ENCODE peak calls at places on chromosomes 2 and 18, in five cellular contexts. One of them, this sample, is unnamed.

GRCh38 chr2:217980036-217980435 is 22.8 kb downstream of the TNS1 start:
- DNase-seq in neural crest cell: no peak
- DNase-seq in K562: no peak
- DNase-seq in thoracic aorta: no peak
- DNase-seq in fibroblast of mammary gland: peak; percentile 49
- DNase-seq in this sample: no peak

GRCh38 chr2:189821953-189822748 is 37.9 kb downstream of the PMS1 start:
- DNase-seq in neural crest cell: no peak
- DNase-seq in K562: no peak
- DNase-seq in thoracic aorta: no peak
- DNase-seq in fibroblast of mammary gland: peak; percentile 61
- DNase-seq in this sample: no peak

GRCh38 chr2:12552092-12552491 is 164.6 kb upstream of the TRIB2 start:
- DNase-seq in neural crest cell: no peak
- DNase-seq in K562: no peak
- DNase-seq in thoracic aorta: no peak
- DNase-seq in fibroblast of mammary gland: no peak
- DNase-seq in this sample: no peak

GRCh38 chr2:75828826-75829225 is 118.1 kb upstream of the GCFC2 start:
- DNase-seq in neural crest cell: no peak
- DNase-seq in K562: no peak
- DNase-seq in thoracic aorta: no peak
- DNase-seq in fibroblast of mammary gland: no peak
- DNase-seq in this sample: no peak

GRCh38 chr2:88585969-88586368 is 41.3 kb downstream of the EIF2AK3 start:
- DNase-seq in neural crest cell: no peak
- DNase-seq in K562: no peak
- DNase-seq in thoracic aorta: no peak
- DNase-seq in fibroblast of mammary gland: no peak
- DNase-seq in this sample: no peak

GRCh38 chr2:169225906-169226305 is 136.4 kb downstream of the LRP2 start:
- DNase-seq in neural crest cell: no peak
- DNase-seq in K562: no peak
- DNase-seq in thoracic aorta: no peak
- DNase-seq in fibroblast of mammary gland: no peak
- DNase-seq in this sample: no peak

GRCh38 chr18:3870914-3871313 is 420.9 kb downstream of the TGIF1 start:
- DNase-seq in neural crest cell: no peak
- DNase-seq in K562: no peak
- DNase-seq in thoracic aorta: no peak
- DNase-seq in fibroblast of mammary gland: no peak
- DNase-seq in this sample: no peak

GRCh38 chr18:10834128-10834815 is 308.4 kb downstream of the NAPG start:
- DNase-seq in neural crest cell: no peak
- DNase-seq in K562: no peak
- DNase-seq in thoracic aorta: no peak
- DNase-seq in fibroblast of mammary gland: no peak
- DNase-seq in this sample: no peak

GRCh38 chr18:9878095-9878494 is 7.7 kb upstream of the TXNDC2 start:
- DNase-seq in neural crest cell: no peak
- DNase-seq in K562: no peak
- DNase-seq in thoracic aorta: no peak
- DNase-seq in fibroblast of mammary gland: no peak
- DNase-seq in this sample: no peak

GRCh38 chr2:79935771-79936657 is 368.5 kb downstream of the LRRTM1 start:
- DNase-seq in neural crest cell: peak; percentile 47
- DNase-seq in K562: peak; percentile 64
- DNase-seq in thoracic aorta: no peak
- DNase-seq in fibroblast of mammary gland: peak; percentile 70
- DNase-seq in this sample: no peak

GRCh38 chr2:238688197-238689153 is 159.4 kb upstream of the TWIST2 start:
- DNase-seq in neural crest cell: no peak
- DNase-seq in K562: no peak
- DNase-seq in thoracic aorta: no peak
- DNase-seq in fibroblast of mammary gland: peak; percentile 94
- DNase-seq in this sample: no peak

GRCh38 chr2:126698991-126699390 is 43.0 kb downstream of the GYPC start:
- DNase-seq in neural crest cell: no peak
- DNase-seq in K562: no peak
- DNase-seq in thoracic aorta: no peak
- DNase-seq in fibroblast of mammary gland: no peak
- DNase-seq in this sample: no peak

GRCh38 chr2:67436221-67436620 is 39.1 kb downstream of the ETAA1 start:
- DNase-seq in neural crest cell: no peak
- DNase-seq in K562: no peak
- DNase-seq in thoracic aorta: no peak
- DNase-seq in fibroblast of mammary gland: no peak
- DNase-seq in this sample: no peak

GRCh38 chr18:1585881-1586488 is 681.3 kb downstream of the ADCYAP1 start:
- DNase-seq in neural crest cell: peak; percentile 1
- DNase-seq in K562: peak; percentile 43
- DNase-seq in thoracic aorta: no peak
- DNase-seq in fibroblast of mammary gland: peak; percentile 27
- DNase-seq in this sample: no peak

GRCh38 chr18:49189772-49190171 is 239.0 kb upstream of the SMAD7 start:
- DNase-seq in neural crest cell: no peak
- DNase-seq in K562: no peak
- DNase-seq in thoracic aorta: no peak
- DNase-seq in fibroblast of mammary gland: no peak
- DNase-seq in this sample: no peak

GRCh38 chr2:144501118-144501517 is 18.8 kb downstream of the ZEB2 start:
- DNase-seq in neural crest cell: no peak
- DNase-seq in K562: no peak
- DNase-seq in thoracic aorta: no peak
- DNase-seq in fibroblast of mammary gland: peak; percentile 61
- DNase-seq in this sample: no peak

GRCh38 chr2:201275991-201276390 is 15.7 kb downstream of the CASP8 start:
- DNase-seq in neural crest cell: no peak
- DNase-seq in K562: no peak
- DNase-seq in thoracic aorta: no peak
- DNase-seq in fibroblast of mammary gland: no peak
- DNase-seq in this sample: no peak
- TF ChIP-seq CTCF in neural crest cell: no peak
- TF ChIP-seq CTCF in K562: no peak
- TF ChIP-seq CTCF in thoracic aorta: no peak
- TF ChIP-seq CTCF in fibroblast of mammary gland: no peak
- TF ChIP-seq CTCF in this sample: no peak

GRCh38 chr2:16226942-16227664 is 286.8 kb downstream of the MYCN start:
- DNase-seq in neural crest cell: no peak
- DNase-seq in K562: no peak
- DNase-seq in thoracic aorta: no peak
- DNase-seq in fibroblast of mammary gland: no peak
- DNase-seq in this sample: no peak

GRCh38 chr2:16225071-16225470 is 284.7 kb downstream of the MYCN start:
- DNase-seq in neural crest cell: no peak
- DNase-seq in K562: no peak
- DNase-seq in thoracic aorta: no peak
- DNase-seq in fibroblast of mammary gland: no peak
- DNase-seq in this sample: no peak

GRCh38 chr2:16226381-16226780 is 286.0 kb downstream of the MYCN start:
- DNase-seq in neural crest cell: no peak
- DNase-seq in K562: no peak
- DNase-seq in thoracic aorta: no peak
- DNase-seq in fibroblast of mammary gland: no peak
- DNase-seq in this sample: no peak

GRCh38 chr2:16224298-16225045 is 284.1 kb downstream of the MYCN start:
- DNase-seq in neural crest cell: no peak
- DNase-seq in K562: no peak
- DNase-seq in thoracic aorta: no peak
- DNase-seq in fibroblast of mammary gland: no peak
- DNase-seq in this sample: no peak

DNA sequence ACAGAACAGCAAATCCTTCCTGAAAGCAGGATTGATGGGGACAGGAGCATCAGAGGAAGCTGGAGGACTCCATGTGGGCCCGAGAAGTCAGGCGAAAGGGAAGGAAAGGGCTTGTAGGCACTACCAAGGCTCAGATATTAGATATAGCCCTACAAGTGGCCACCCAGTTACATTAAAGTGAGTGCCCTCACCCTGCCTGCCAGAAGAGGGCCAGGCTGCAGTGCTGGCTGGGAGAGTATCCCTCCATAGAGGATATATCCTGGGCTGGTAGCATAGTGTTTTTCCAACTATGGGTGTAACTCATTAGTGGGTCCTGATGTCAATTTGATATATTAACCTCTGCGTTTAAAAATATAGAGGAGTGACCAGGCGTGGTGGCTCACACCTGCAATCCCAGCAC is 285.2 kb downstream of the MYCN start:
- DNase-seq in neural crest cell: no peak
- DNase-seq in K562: no peak
- DNase-seq in thoracic aorta: no peak
- DNase-seq in fibroblast of mammary gland: no peak
- DNase-seq in this sample: no peak
- TF ChIP-seq CTCF in neural crest cell: no peak
- TF ChIP-seq CTCF in K562: no peak
- TF ChIP-seq CTCF in thoracic aorta: no peak
- TF ChIP-seq CTCF in fibroblast of mammary gland: no peak
- TF ChIP-seq CTCF in this sample: no peak

DNA sequence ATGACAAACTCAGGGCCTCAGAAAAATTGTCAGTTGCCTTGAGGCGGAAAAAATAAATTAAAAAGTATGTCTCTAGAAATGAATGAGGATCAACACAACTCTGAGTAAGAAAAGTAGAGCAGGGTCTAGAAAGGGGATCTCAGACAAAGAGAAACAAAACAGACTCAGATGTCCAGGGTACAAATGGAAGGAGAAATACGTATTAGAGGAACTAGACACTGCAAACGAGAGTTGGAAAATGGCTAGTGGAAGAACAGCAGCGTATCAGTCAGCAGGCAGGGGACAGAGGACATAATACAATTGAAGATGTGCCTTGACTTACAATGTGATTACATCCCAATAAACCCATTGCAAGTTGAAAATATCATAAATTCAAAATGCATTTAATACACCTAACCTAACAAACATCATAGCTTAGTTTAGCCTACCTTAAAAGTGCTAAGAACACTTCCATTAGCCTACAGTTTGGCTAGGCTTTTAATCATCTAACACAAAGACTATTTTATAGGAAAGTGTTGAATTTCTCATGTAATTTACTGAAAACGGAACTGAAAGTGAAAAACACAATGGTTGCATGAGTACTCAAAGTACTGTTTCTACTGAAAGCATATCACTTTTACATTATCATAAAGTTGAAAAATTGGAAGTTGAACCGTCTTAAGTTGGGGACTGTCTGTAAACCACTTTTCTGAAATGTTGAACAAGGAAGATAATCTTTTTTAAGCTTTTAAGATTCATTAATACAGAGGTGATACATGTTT is 182.8 kb downstream of the NBAS start:
- DNase-seq in neural crest cell: no peak
- DNase-seq in K562: no peak
- DNase-seq in thoracic aorta: no peak
- DNase-seq in fibroblast of mammary gland: no peak
- DNase-seq in this sample: no peak
- TF ChIP-seq CTCF in neural crest cell: no peak
- TF ChIP-seq CTCF in K562: no peak
- TF ChIP-seq CTCF in thoracic aorta: no peak
- TF ChIP-seq CTCF in fibroblast of mammary gland: no peak
- TF ChIP-seq CTCF in this sample: no peak

GRCh38 chr2:96867756-96868554 is 1.9 kb downstream of the SEMA4C start:
- DNase-seq in neural crest cell: no peak
- DNase-seq in K562: no peak
- DNase-seq in thoracic aorta: no peak
- DNase-seq in fibroblast of mammary gland: no peak
- DNase-seq in this sample: no peak
- TF ChIP-seq CTCF in neural crest cell: no peak
- TF ChIP-seq CTCF in K562: no peak
- TF ChIP-seq CTCF in thoracic aorta: no peak
- TF ChIP-seq CTCF in fibroblast of mammary gland: no peak
- TF ChIP-seq CTCF in this sample: no peak

GRCh38 chr2:241844066-241844728 is 14.5 kb downstream of the PDCD1 start:
- DNase-seq in neural crest cell: peak; percentile 50
- DNase-seq in K562: peak; percentile 81
- DNase-seq in thoracic aorta: no peak
- DNase-seq in fibroblast of mammary gland: peak; percentile 23
- DNase-seq in this sample: peak; percentile 74
- TF ChIP-seq CTCF in neural crest cell: no peak
- TF ChIP-seq CTCF in K562: peak; percentile 17
- TF ChIP-seq CTCF in thoracic aorta: no peak
- TF ChIP-seq CTCF in fibroblast of mammary gland: no peak
- TF ChIP-seq CTCF in this sample: no peak

GRCh38 chr18:23077493-23078256 is 57.6 kb upstream of the CABLES1 start:
- DNase-seq in neural crest cell: no peak
- DNase-seq in K562: no peak
- DNase-seq in thoracic aorta: no peak
- DNase-seq in fibroblast of mammary gland: peak; percentile 7
- DNase-seq in this sample: no peak
- TF ChIP-seq CTCF in neural crest cell: no peak
- TF ChIP-seq CTCF in K562: peak; percentile 31
- TF ChIP-seq CTCF in thoracic aorta: no peak
- TF ChIP-seq CTCF in fibroblast of mammary gland: peak; percentile 13
- TF ChIP-seq CTCF in this sample: no peak

DNA sequence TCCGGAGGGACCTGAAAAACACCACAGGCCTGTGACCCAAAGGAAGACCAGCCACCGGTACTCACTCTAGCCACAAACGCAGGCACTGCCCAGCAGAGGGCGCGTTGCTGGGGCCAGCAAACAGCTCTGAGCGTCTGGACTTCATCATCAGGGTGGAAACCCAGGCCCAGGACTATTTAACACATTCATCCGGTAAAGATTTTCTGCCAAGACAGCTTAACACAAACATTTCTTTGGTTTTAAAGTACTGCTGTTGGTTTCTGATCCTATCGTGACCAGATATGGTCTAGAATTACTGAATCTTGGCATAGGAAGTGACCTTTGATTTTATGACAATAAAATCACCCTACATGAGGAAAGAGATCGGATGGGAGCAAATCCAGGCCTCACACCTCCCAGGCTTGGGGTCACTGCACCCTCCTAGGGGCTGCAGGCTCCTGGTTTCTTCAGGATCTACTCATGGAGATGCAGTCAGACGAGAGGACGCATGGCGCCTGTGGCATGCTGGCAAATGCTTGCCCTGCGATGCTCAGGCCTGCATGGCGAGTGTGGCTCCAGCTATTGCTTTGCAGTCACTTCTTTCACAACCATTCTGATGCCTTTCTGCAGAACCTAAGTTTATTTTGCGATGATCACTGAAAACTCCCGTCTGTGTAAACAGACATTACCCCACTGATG is 130.4 kb downstream of the COL4A4 start:
- DNase-seq in neural crest cell: peak; percentile 60
- DNase-seq in K562: peak; percentile 57
- DNase-seq in thoracic aorta: no peak
- DNase-seq in fibroblast of mammary gland: peak; percentile 41
- DNase-seq in this sample: no peak
- TF ChIP-seq CTCF in neural crest cell: peak; percentile 75
- TF ChIP-seq CTCF in K562: peak; percentile 49
- TF ChIP-seq CTCF in thoracic aorta: no peak
- TF ChIP-seq CTCF in fibroblast of mammary gland: peak; percentile 73
- TF ChIP-seq CTCF in this sample: peak; percentile 81